ENCODE peak calls at places on chromosome 16, in eight cellular contexts. S is PC-9, B is heart right ventricle, X is lung, Q is HCT116, T is thoracic aorta, V is suprapubic skin, D is adipocyte. F is an unnamed sample.

GRCh38 chr16:7482028-7482427 is 149.4 kb downstream of the RBFOX1 start:
- DNase-seq in S (no peak), B (no peak), X (no peak), Q (no peak), T (no peak), V (no peak), D (no peak), F (no peak)

GRCh38 chr16:6629110-6629509 is 703.5 kb upstream of the RBFOX1 start:
- DNase-seq in S (no peak), B (no peak), X (no peak), Q (no peak), T (no peak), V (no peak), D (no peak), F (no peak)

GRCh38 chr16:82653550-82654511 is 27.1 kb downstream of the CDH13 start:
- DNase-seq in S (no peak), B (no peak), X (no peak), Q (peak; percentile 37), T (no peak), V (no peak), D (peak; percentile 83), F (no peak)

GRCh38 chr16:30659507-30660423 is 1.5 kb downstream of the FBRS start:
- DNase-seq in S (peak; percentile 72), B (no peak), X (no peak), Q (no peak), T (no peak), V (no peak), D (peak; percentile 50), F (no peak)

GRCh38 chr16:30948956-30949654 is at the start of gene ORAI3:
- DNase-seq in S (peak; percentile 73), B (peak; percentile 81), X (peak; percentile 75), Q (no peak), T (no peak), V (no peak), D (peak; percentile 80), F (peak; percentile 83)

GRCh38 chr16:84183911-84184310 is 2.9 kb downstream of the TAF1C start:
- DNase-seq in S (no peak), B (no peak), X (no peak), Q (no peak), T (no peak), V (no peak), D (no peak), F (no peak)

GRCh38 chr16:27314161-27314723 is 468 bp downstream of the IL4R start:
- DNase-seq in S (peak; percentile 64), B (peak; percentile 75), X (peak; percentile 51), Q (peak; percentile 42), T (peak; percentile 76), V (peak; percentile 84), D (peak; percentile 75), F (peak; percentile 78)

GRCh38 chr16:65510241-65510640 is 388.4 kb upstream of the CDH11 start:
- DNase-seq in S (no peak), B (no peak), X (no peak), Q (no peak), T (no peak), V (no peak), D (no peak), F (no peak)

GRCh38 chr16:4692460-4693295 is 684 bp upstream of the NUDT16L1 start:
- DNase-seq in S (no peak), B (no peak), X (peak; percentile 49), Q (no peak), T (no peak), V (no peak), D (no peak), F (no peak)

GRCh38 chr16:84548971-84549844 is 44.7 kb upstream of the MEAK7 start:
- DNase-seq in S (no peak), B (peak; percentile 17), X (no peak), Q (no peak), T (no peak), V (no peak), D (no peak), F (no peak)

GRCh38 chr16:85781685-85782370 is 17.5 kb downstream of the EMC8 start:
- DNase-seq in S (no peak), B (peak; percentile 51), X (no peak), Q (no peak), T (no peak), V (no peak), D (no peak), F (peak; percentile 73)

GRCh38 chr16:86396318-86396882 is 113.9 kb upstream of the FOXF1 start:
- DNase-seq in S (no peak), B (no peak), X (no peak), Q (no peak), T (no peak), V (no peak), D (peak; percentile 92), F (no peak)

GRCh38 chr16:12433691-12434390 is 369.8 kb downstream of the CPPED1 start:
- DNase-seq in S (no peak), B (no peak), X (no peak), Q (no peak), T (no peak), V (no peak), D (no peak), F (no peak)

GRCh38 chr16:82753821-82754220 is 127.1 kb downstream of the CDH13 start:
- DNase-seq in S (no peak), B (no peak), X (no peak), Q (no peak), T (no peak), V (no peak), D (no peak), F (no peak)

GRCh38 chr16:12168054-12169018 is 191.8 kb downstream of the SNX29 start:
- DNase-seq in S (no peak), B (no peak), X (no peak), Q (no peak), T (no peak), V (no peak), D (no peak), F (no peak)

GRCh38 chr16:67378642-67379041 is 14.7 kb downstream of the TPPP3 start:
- DNase-seq in S (no peak), B (no peak), X (no peak), Q (no peak), T (no peak), V (no peak), D (no peak), F (no peak)

GRCh38 chr16:5502467-5502869 is 404.9 kb upstream of the EEF2KMT start:
- DNase-seq in S (peak; percentile 9), B (no peak), X (no peak), Q (no peak), T (no peak), V (no peak), D (no peak), F (peak; percentile 19)

DNA sequence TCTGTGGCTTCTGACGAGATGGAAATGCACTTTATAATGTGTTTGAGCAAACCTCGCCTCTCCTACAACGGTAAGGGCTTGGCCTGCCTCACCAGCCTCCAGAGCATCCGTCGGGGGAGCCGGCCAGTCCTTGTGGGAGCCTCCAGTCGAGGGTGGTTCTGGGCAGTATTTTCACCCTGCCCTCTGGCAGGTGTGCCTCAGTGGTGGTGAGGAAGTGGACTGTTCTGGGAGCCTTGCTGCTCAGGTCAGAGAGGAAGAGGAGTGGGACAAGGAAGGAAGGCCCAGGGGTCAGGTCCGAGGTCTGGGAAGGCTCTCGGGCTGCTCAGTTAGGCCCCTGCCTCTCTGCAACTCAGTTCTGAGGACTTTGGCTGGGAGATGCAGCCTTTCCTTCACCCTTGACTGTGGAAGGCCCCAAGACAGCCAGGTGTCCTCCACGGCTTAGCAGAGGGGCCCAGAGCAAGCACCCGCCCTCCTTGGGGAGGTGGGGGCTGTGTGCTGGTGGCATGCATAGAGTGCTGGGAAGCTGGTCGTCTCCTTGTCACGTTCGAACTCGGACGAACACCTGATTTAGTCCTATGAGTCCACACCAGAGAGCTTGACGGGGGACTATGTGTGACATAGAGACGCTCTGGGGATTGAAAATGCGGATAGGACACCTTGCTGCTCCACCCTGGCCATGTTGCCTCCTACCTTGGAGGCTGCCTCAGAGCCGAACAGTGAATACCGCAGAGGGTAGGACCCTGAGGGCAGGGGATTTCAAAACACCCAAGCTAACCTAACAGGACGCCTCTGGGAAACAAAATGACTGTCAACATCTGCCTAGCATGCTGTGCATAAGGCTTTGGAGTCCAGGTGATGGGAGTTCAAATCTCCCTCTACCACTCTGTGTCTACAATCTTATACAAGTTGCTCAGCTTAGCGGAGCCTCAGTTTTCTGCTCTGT is 22.7 kb downstream of the LDHD start:
- DNase-seq in S (no peak), B (no peak), X (no peak), Q (no peak), T (no peak), V (no peak), D (no peak), F (no peak)
- H3K4me1 ChIP-seq in S (peaks cover 60% of the 10 kb centered on the region), B (peaks cover 16% of the 10 kb centered on the region), X (peaks cover 4% of the 10 kb centered on the region), Q (peaks cover 80% of the 10 kb centered on the region), T (peaks cover 21% of the 10 kb centered on the region), V (peaks cover 48% of the 10 kb centered on the region), D (no peaks in the 10 kb centered on the region), F (peaks cover 18% of the 10 kb centered on the region)

GRCh38 chr16:78890496-78890895 is 710.0 kb downstream of the MAF start:
- DNase-seq in S (no peak), B (no peak), X (no peak), Q (no peak), T (no peak), V (no peak), D (no peak), F (no peak)

GRCh38 chr16:78892925-78893324 is 707.6 kb downstream of the MAF start:
- DNase-seq in S (no peak), B (no peak), X (no peak), Q (no peak), T (no peak), V (no peak), D (no peak), F (no peak)

GRCh38 chr16:78895661-78896060 is 704.9 kb downstream of the MAF start:
- DNase-seq in S (no peak), B (no peak), X (no peak), Q (no peak), T (no peak), V (no peak), D (no peak), F (no peak)

GRCh38 chr16:78894872-78895271 is 705.7 kb downstream of the MAF start:
- DNase-seq in S (no peak), B (no peak), X (no peak), Q (no peak), T (no peak), V (no peak), D (no peak), F (no peak)

GRCh38 chr16:78893340-78893739 is 707.2 kb downstream of the MAF start:
- DNase-seq in S (no peak), B (no peak), X (no peak), Q (no peak), T (no peak), V (no peak), D (no peak), F (no peak)
- H3K4me1 ChIP-seq in S (no peaks in the 10 kb centered on the region), B (no peaks in the 10 kb centered on the region), X (no peaks in the 10 kb centered on the region), Q (no peaks in the 10 kb centered on the region), T (no peaks in the 10 kb centered on the region), V (peaks cover 4% of the 10 kb centered on the region), D (no peaks in the 10 kb centered on the region), F (no peaks in the 10 kb centered on the region)

GRCh38 chr16:70710422-70711210 is 24.8 kb upstream of the MTSS2 start:
- DNase-seq in S (no peak), B (no peak), X (no peak), Q (no peak), T (no peak), V (no peak), D (no peak), F (no peak)
- H3K4me1 ChIP-seq in S (peaks cover 42% of the 10 kb centered on the region), B (peaks cover 32% of the 10 kb centered on the region), X (no peaks in the 10 kb centered on the region), Q (peaks cover 37% of the 10 kb centered on the region), T (peaks cover 49% of the 10 kb centered on the region), V (peaks cover 55% of the 10 kb centered on the region), D (peaks cover 28% of the 10 kb centered on the region), F (peaks cover 11% of the 10 kb centered on the region)

DNA sequence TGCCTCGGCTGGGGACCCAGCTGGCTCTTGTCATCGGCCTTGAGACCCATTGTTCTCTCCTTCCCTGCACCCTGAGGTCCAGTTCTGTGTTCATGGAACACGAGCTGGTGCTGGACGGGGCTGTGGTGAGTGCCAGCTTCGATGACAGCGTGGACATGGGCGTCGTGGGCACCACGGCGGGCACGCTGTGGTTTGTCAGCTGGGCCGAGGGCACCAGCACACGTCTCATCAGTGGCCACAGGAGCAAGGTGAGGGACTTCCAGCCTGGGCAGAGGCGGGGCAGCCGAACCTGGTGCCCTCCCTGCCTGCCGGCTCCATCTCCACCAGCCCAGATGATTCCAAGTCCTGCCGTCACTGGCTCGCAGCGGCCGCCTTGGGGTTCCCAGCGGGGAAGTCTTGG is 5.3 kb upstream of the RHOT2 start:
- DNase-seq in S (no peak), B (no peak), X (no peak), Q (no peak), T (no peak), V (no peak), D (no peak), F (no peak)
- H3K4me1 ChIP-seq in S (peaks cover 9% of the 10 kb centered on the region), B (peaks cover 12% of the 10 kb centered on the region), X (no peaks in the 10 kb centered on the region), Q (peaks cover 12% of the 10 kb centered on the region), T (peaks cover 4% of the 10 kb centered on the region), V (peaks cover 20% of the 10 kb centered on the region), D (peaks cover 5% of the 10 kb centered on the region), F (peaks cover 15% of the 10 kb centered on the region)